ENCODE peak calls at places on chromosomes 16 and 17, in eight cellular contexts. N, A, D, O, L, Y, Z and V are unnamed samples.

GRCh38 chr17:76404976-76405563 is 20.7 kb downstream of the SPHK1 start:
- DNase-seq in O (no peak), D (no peak), Z (no peak), Y (no peak), A (no peak), L (no peak), N (no peak), V (no peak)

GRCh38 chr16:29316673-29317237 is 89.8 kb downstream of the NPIPB11 start:
- DNase-seq in L (no peak), D (no peak), Y (no peak), Z (no peak), N (no peak), O (peak; percentile 33), A (no peak), V (no peak)

GRCh38 chr16:75099075-75099667 is 17.4 kb downstream of the LDHD start:
- DNase-seq in L (no peak), Y (no peak), A (no peak), N (no peak), O (no peak), Z (no peak), D (no peak), V (no peak)

GRCh38 chr17:16911141-16911937 is 60.6 kb downstream of the TNFRSF13B start:
- DNase-seq in A (no peak), D (no peak), Z (no peak), L (no peak), N (no peak), O (peak; percentile 19), Y (no peak), V (no peak)

GRCh38 chr16:69494993-69495392 is 70.6 kb downstream of the CYB5B start:
- DNase-seq in D (no peak), L (no peak), Y (peak; percentile 20), O (no peak), N (peak; percentile 29), A (no peak), Z (no peak), V (no peak)

GRCh38 chr17:12342609-12343248 is 322.1 kb downstream of the MAP2K4 start:
- DNase-seq in O (peak; percentile 2), Z (no peak), Y (no peak), D (peak; percentile 68), L (no peak), N (no peak), A (no peak), V (no peak)

GRCh38 chr17:31467502-31468256 is 76.2 kb downstream of the RAB11FIP4 start:
- DNase-seq in O (no peak), A (no peak), Y (no peak), N (no peak), D (no peak), L (no peak), Z (no peak), V (no peak)

GRCh38 chr16:1964046-1964505 is 550 bp downstream of the RPS2 start:
- DNase-seq in A (no peak), Y (peak; percentile 36), O (peak; percentile 58), N (peak; percentile 71), Z (no peak), L (no peak), D (no peak), V (no peak)

GRCh38 chr17:81037783-81038733 is 3.1 kb downstream of the BAIAP2 start:
- DNase-seq in Y (no peak), N (no peak), D (no peak), A (no peak), L (no peak), Z (no peak), O (peak; percentile 61), V (no peak)

GRCh38 chr17:79989106-79989835 is 46.4 kb downstream of the TBC1D16 start:
- DNase-seq in A (no peak), D (no peak), O (no peak), Y (no peak), N (no peak), Z (no peak), L (no peak), V (no peak)

GRCh38 chr17:40510328-40510648 is 8.9 kb upstream of the TNS4 start:
- DNase-seq in O (peak; percentile 91), D (no peak), A (no peak), N (no peak), Y (no peak), Z (no peak), L (no peak), V (no peak)

GRCh38 chr17:32283745-32284207 is 18.1 kb downstream of the RHBDL3 start:
- DNase-seq in Z (no peak), A (no peak), L (no peak), N (no peak), D (peak; percentile 54), Y (no peak), O (peak; percentile 54), V (no peak)

GRCh38 chr17:37392024-37392590 is 14.5 kb downstream of the ACACA start:
- DNase-seq in L (peak; percentile 77), N (peak; percentile 71), Z (no peak), Y (no peak), O (peak; percentile 56), A (peak; percentile 35), D (no peak), V (peak; percentile 25)

GRCh38 chr16:19094542-19095365 is 19.0 kb upstream of the ITPRIPL2 start:
- DNase-seq in N (no peak), L (no peak), O (no peak), A (no peak), D (no peak), Y (no peak), Z (no peak), V (peak; percentile 84)

GRCh38 chr16:67349172-67349571 is 22.6 kb downstream of the LRRC36 start:
- DNase-seq in O (peak; percentile 14), D (no peak), N (peak; percentile 54), Y (no peak), A (no peak), L (no peak), Z (no peak), V (peak; percentile 38)

GRCh38 chr16:66521951-66522771 is 27.8 kb downstream of the TK2 start:
- DNase-seq in Y (peak; percentile 95), O (peak; percentile 92), Z (peak; percentile 75), N (peak; percentile 37), A (no peak), D (no peak), L (peak; percentile 93), V (peak; percentile 96)

GRCh38 chr17:14197582-14197981 is 39.1 kb downstream of the CDRT15 start:
- DNase-seq in Y (peak; percentile 41), N (no peak), L (no peak), A (no peak), Z (no peak), O (no peak), D (no peak), V (no peak)

GRCh38 chr16:19681637-19682036 is 36.4 kb downstream of the KNOP1 start:
- DNase-seq in D (no peak), Z (no peak), N (no peak), Y (no peak), L (no peak), O (no peak), A (no peak), V (no peak)

GRCh38 chr16:57882797-57883196 is 80.5 kb upstream of the KIFC3 start:
- DNase-seq in Y (no peak), A (no peak), D (no peak), N (peak; percentile 14), L (no peak), O (peak; percentile 47), Z (no peak), V (no peak)

GRCh38 chr17:55237826-55238196 is 26.9 kb upstream of the HLF start:
- DNase-seq in Y (no peak), D (no peak), N (no peak), Z (no peak), A (no peak), O (no peak), L (no peak), V (no peak)

GRCh38 chr16:58124601-58124915 is 4.6 kb downstream of the CFAP20 start:
- DNase-seq in Z (no peak), O (no peak), N (peak; percentile 27), D (no peak), A (no peak), L (no peak), Y (no peak), V (no peak)

GRCh38 chr16:1834096-1834495 is 7.1 kb downstream of the FAHD1 start:
- DNase-seq in Y (no peak), A (no peak), N (no peak), D (no peak), O (no peak), Z (no peak), L (no peak), V (no peak)

GRCh38 chr16:59597269-59597668 is 863.2 kb upstream of the GOT2 start:
- DNase-seq in Y (no peak), L (peak; percentile 14), Z (no peak), O (no peak), D (no peak), N (no peak), A (no peak), V (no peak)

GRCh38 chr17:27381007-27381501 is 75.2 kb upstream of the KSR1 start:
- DNase-seq in A (no peak), D (peak; percentile 88), Z (peak; percentile 51), O (peak; percentile 82), L (no peak), Y (peak; percentile 64), N (peak; percentile 55), V (peak; percentile 68)

GRCh38 chr17:27494192-27495091 is 38.2 kb downstream of the KSR1 start:
- DNase-seq in A (no peak), N (peak; percentile 30), Y (no peak), O (peak; percentile 70), L (no peak), Z (no peak), D (no peak), V (no peak)

GRCh38 chr17:1966274-1967086 is 58.7 kb downstream of the RTN4RL1 start:
- DNase-seq in Z (no peak), Y (no peak), O (no peak), A (no peak), N (peak; percentile 14), D (no peak), L (no peak), V (no peak)

GRCh38 chr17:14922421-14922820 is 342.7 kb downstream of the PMP22 start:
- DNase-seq in N (peak; percentile 35), Z (no peak), Y (no peak), A (no peak), L (no peak), O (peak; percentile 50), D (no peak), V (no peak)

GRCh38 chr16:86924537-86924936 is 346.2 kb downstream of the FOXL1 start:
- DNase-seq in Y (no peak), O (peak; percentile 87), N (peak; percentile 54), L (peak; percentile 68), D (no peak), Z (no peak), A (peak; percentile 39), V (no peak)

GRCh38 chr17:58084317-58084981 is 1.2 kb downstream of the DYNLL2 start:
- DNase-seq in Z (peak; percentile 14), D (peak; percentile 71), L (no peak), O (peak; percentile 47), N (peak; percentile 36), Y (peak; percentile 53), A (no peak), V (peak; percentile 74)

GRCh38 chr17:1122681-1123396 is 56.9 kb downstream of the ABR start:
- DNase-seq in O (peak; percentile 91), L (no peak), N (peak; percentile 84), Z (peak; percentile 64), D (peak; percentile 85), Y (peak; percentile 80), A (peak; percentile 25), V (peak; percentile 78)

GRCh38 chr17:40819528-40820125 is 2.8 kb downstream of the KRT10 start:
- DNase-seq in Y (no peak), L (no peak), D (no peak), Z (no peak), N (peak; percentile 44), A (no peak), O (peak; percentile 35), V (no peak)

GRCh38 chr16:12976491-12976890 is 75.1 kb downstream of the SHISA9 start:
- DNase-seq in L (no peak), N (no peak), D (no peak), A (no peak), Y (no peak), O (no peak), Z (no peak), V (no peak)

GRCh38 chr17:45855691-45856315 is 11.1 kb downstream of the SPPL2C start:
- DNase-seq in O (no peak), L (no peak), A (no peak), Z (no peak), N (no peak), D (no peak), Y (no peak), V (no peak)

GRCh38 chr17:73643012-73643845 is 1.0 kb downstream of the SDK2 start:
- DNase-seq in O (peak; percentile 53), Z (no peak), D (peak; percentile 29), A (no peak), N (no peak), Y (peak; percentile 22), L (no peak), V (no peak)